ENCODE peak calls at places on chromosomes 16 and 17, in four cellular contexts. One of them, this sample, is unnamed.
A peak's percentile ranks its signal among the peaks of the same experiment; 100 is the strongest.

GRCh38 chr17:83085103-83085502 is 5.7 kb downstream of the METRNL start:
- DNase-seq in A673: no peak
- DNase-seq in psoas muscle: no peak
- DNase-seq in hepatocyte: no peak
- DNase-seq in this sample: no peak

GRCh38 chr17:15124746-15125145 is 140.4 kb downstream of the PMP22 start:
- DNase-seq in A673: no peak
- DNase-seq in hepatocyte: no peak
- DNase-seq in psoas muscle: no peak
- DNase-seq in this sample: no peak

GRCh38 chr17:78759203-78759968 is 22.7 kb downstream of the CYTH1 start:
- DNase-seq in A673: no peak
- DNase-seq in hepatocyte: peak; percentile 52
- DNase-seq in psoas muscle: peak; percentile 75
- DNase-seq in this sample: peak; percentile 74

GRCh38 chr17:9648521-9649110 is 3.3 kb downstream of the USP43 start:
- DNase-seq in hepatocyte: no peak
- DNase-seq in A673: no peak
- DNase-seq in psoas muscle: no peak
- DNase-seq in this sample: no peak

GRCh38 chr17:75840779-75841123 is 3.5 kb downstream of the UNC13D start:
- DNase-seq in A673: no peak
- DNase-seq in psoas muscle: no peak
- DNase-seq in hepatocyte: no peak
- DNase-seq in this sample: no peak

GRCh38 chr17:74491645-74492044 is 25.2 kb downstream of the CD300A start:
- DNase-seq in hepatocyte: no peak
- DNase-seq in A673: no peak
- DNase-seq in psoas muscle: no peak
- DNase-seq in this sample: no peak

GRCh38 chr16:54928421-54929089 is 2.1 kb upstream of the IRX5 start:
- DNase-seq in A673: peak; percentile 83
- DNase-seq in hepatocyte: peak; percentile 77
- DNase-seq in psoas muscle: peak; percentile 85
- DNase-seq in this sample: peak; percentile 76

GRCh38 chr17:68011199-68011665 is 15.0 kb upstream of the C17orf58 start:
- DNase-seq in A673: no peak
- DNase-seq in hepatocyte: peak; percentile 55
- DNase-seq in psoas muscle: peak; percentile 69
- DNase-seq in this sample: peak; percentile 56

GRCh38 chr16:1089439-1089821 is 6.6 kb downstream of the C1QTNF8 start:
- DNase-seq in hepatocyte: no peak
- DNase-seq in A673: no peak
- DNase-seq in psoas muscle: peak; percentile 79
- DNase-seq in this sample: peak; percentile 59

GRCh38 chr17:28381141-28381825 is 9.8 kb downstream of the SARM1 start:
- DNase-seq in psoas muscle: peak; percentile 37
- DNase-seq in hepatocyte: peak; percentile 56
- DNase-seq in A673: no peak
- DNase-seq in this sample: no peak

GRCh38 chr16:19287241-19287640 is 1.7 kb downstream of the CLEC19A start:
- DNase-seq in psoas muscle: no peak
- DNase-seq in A673: no peak
- DNase-seq in hepatocyte: no peak
- DNase-seq in this sample: no peak

GRCh38 chr17:80069886-80070177 is 31.5 kb upstream of the GAA start:
- DNase-seq in hepatocyte: no peak
- DNase-seq in A673: no peak
- DNase-seq in psoas muscle: peak; percentile 74
- DNase-seq in this sample: no peak

GRCh38 chr16:81808933-81809480 is 29.9 kb downstream of the PLCG2 start:
- DNase-seq in A673: no peak
- DNase-seq in psoas muscle: no peak
- DNase-seq in hepatocyte: peak; percentile 22
- DNase-seq in this sample: no peak

GRCh38 chr17:75827291-75828050 is 16.7 kb downstream of the UNC13D start:
- DNase-seq in hepatocyte: peak; percentile 75
- DNase-seq in psoas muscle: peak; percentile 89
- DNase-seq in A673: peak; percentile 86
- DNase-seq in this sample: peak; percentile 76

GRCh38 chr17:40936976-40937375 is 470 bp downstream of the KRT23 start:
- DNase-seq in psoas muscle: no peak
- DNase-seq in A673: no peak
- DNase-seq in hepatocyte: peak; percentile 28
- DNase-seq in this sample: no peak

GRCh38 chr17:34726536-34727384 is 147.4 kb downstream of the TMEM132E start:
- DNase-seq in A673: no peak
- DNase-seq in hepatocyte: no peak
- DNase-seq in psoas muscle: no peak
- DNase-seq in this sample: no peak

GRCh38 chr16:57152096-57153093 is 33.4 kb downstream of the PSME3IP1 start:
- DNase-seq in hepatocyte: no peak
- DNase-seq in psoas muscle: no peak
- DNase-seq in A673: no peak
- DNase-seq in this sample: no peak

GRCh38 chr17:67602974-67603373 is 114.8 kb upstream of the NOL11 start:
- DNase-seq in A673: peak; percentile 67
- DNase-seq in hepatocyte: peak; percentile 56
- DNase-seq in psoas muscle: no peak
- DNase-seq in this sample: no peak

GRCh38 chr17:2239882-2240430 is 63.6 kb downstream of the SMG6 start:
- DNase-seq in psoas muscle: peak; percentile 82
- DNase-seq in hepatocyte: no peak
- DNase-seq in A673: no peak
- DNase-seq in this sample: peak; percentile 63
- H3K27ac ChIP-seq in psoas muscle: peak overlapping the region; percentile 95
- H3K27ac ChIP-seq in hepatocyte: no peak overlapping the region
- H3K27ac ChIP-seq in A673: no peak overlapping the region
- H3K27ac ChIP-seq in this sample: peak overlapping the region; percentile 84

GRCh38 chr16:85093705-85094104 is 18.6 kb downstream of the CIBAR2 start:
- DNase-seq in psoas muscle: no peak
- DNase-seq in A673: no peak
- DNase-seq in hepatocyte: no peak
- DNase-seq in this sample: no peak
- TF ChIP-seq CTCF in psoas muscle: no peak
- TF ChIP-seq CTCF in A673: no peak
- TF ChIP-seq CTCF in hepatocyte: no peak
- TF ChIP-seq CTCF in this sample: no peak

GRCh38 chr16:48590476-48590875 is 19.5 kb downstream of the N4BP1 start:
- DNase-seq in psoas muscle: no peak
- DNase-seq in A673: no peak
- DNase-seq in hepatocyte: no peak
- DNase-seq in this sample: no peak

GRCh38 chr16:48596326-48596725 is 13.7 kb downstream of the N4BP1 start:
- DNase-seq in A673: no peak
- DNase-seq in psoas muscle: no peak
- DNase-seq in hepatocyte: no peak
- DNase-seq in this sample: no peak

GRCh38 chr16:48597563-48598392 is 12.2 kb downstream of the N4BP1 start:
- DNase-seq in hepatocyte: no peak
- DNase-seq in psoas muscle: no peak
- DNase-seq in A673: no peak
- DNase-seq in this sample: no peak

GRCh38 chr16:48592839-48593429 is 17.0 kb downstream of the N4BP1 start:
- DNase-seq in psoas muscle: no peak
- DNase-seq in A673: no peak
- DNase-seq in hepatocyte: no peak
- DNase-seq in this sample: no peak

DNA sequence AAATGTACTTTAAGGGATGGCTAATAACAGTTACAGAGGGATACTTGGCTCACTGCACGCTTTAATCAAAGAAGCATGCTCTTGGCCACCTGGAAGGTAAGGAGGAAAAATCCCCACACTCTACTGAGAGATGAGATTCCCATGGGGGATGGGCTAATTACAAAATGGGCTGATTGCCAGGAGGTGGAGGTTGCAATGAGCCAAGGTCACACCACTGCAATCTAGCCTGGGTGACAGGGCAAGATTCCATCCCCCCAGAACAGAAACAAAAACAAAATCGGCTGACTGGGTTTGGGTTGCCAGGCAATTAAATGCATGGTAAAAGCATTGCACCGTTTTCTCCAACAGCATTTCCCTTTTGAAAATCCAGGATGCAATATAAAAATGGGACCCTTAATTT is 18.0 kb downstream of the N4BP1 start:
- DNase-seq in A673: no peak
- DNase-seq in psoas muscle: no peak
- DNase-seq in hepatocyte: no peak
- DNase-seq in this sample: no peak
- H3K9me3 ChIP-seq in A673: peaks cover 56% of the 10 kb centered on the region
- H3K9me3 ChIP-seq in psoas muscle: no peaks in the 10 kb centered on the region
- H3K9me3 ChIP-seq in hepatocyte: peaks cover 29% of the 10 kb centered on the region
- H3K9me3 ChIP-seq in this sample: peaks cover 19% of the 10 kb centered on the region

GRCh38 chr17:72719206-72719581 is 373.3 kb downstream of the SLC39A11 start:
- DNase-seq in hepatocyte: no peak
- DNase-seq in psoas muscle: no peak
- DNase-seq in A673: no peak
- DNase-seq in this sample: no peak

GRCh38 chr17:72719582-72720493 is 372.6 kb downstream of the SLC39A11 start:
- DNase-seq in hepatocyte: no peak
- DNase-seq in psoas muscle: no peak
- DNase-seq in A673: no peak
- DNase-seq in this sample: no peak

GRCh38 chr17:72715906-72716572 is 376.4 kb downstream of the SLC39A11 start:
- DNase-seq in A673: peak; percentile 37
- DNase-seq in hepatocyte: peak; percentile 68
- DNase-seq in psoas muscle: no peak
- DNase-seq in this sample: no peak

GRCh38 chr17:72717676-72718075 is 374.8 kb downstream of the SLC39A11 start:
- DNase-seq in psoas muscle: no peak
- DNase-seq in A673: no peak
- DNase-seq in hepatocyte: no peak
- DNase-seq in this sample: no peak

GRCh38 chr17:72717276-72717675 is 375.2 kb downstream of the SLC39A11 start:
- DNase-seq in A673: no peak
- DNase-seq in psoas muscle: no peak
- DNase-seq in hepatocyte: no peak
- DNase-seq in this sample: no peak
- H3K27ac ChIP-seq in A673: no peak overlapping the region
- H3K27ac ChIP-seq in psoas muscle: no peak overlapping the region
- H3K27ac ChIP-seq in hepatocyte: no peak overlapping the region
- H3K27ac ChIP-seq in this sample: no peak overlapping the region

This sample was measured in left ventricle myocardium inferior.